ENCODE peak calls at places on chromosomes 6 and 20, in six cellular contexts. One of them, this sample, is unnamed.

GRCh38 chr20:25859649-25860530 is 163.2 kb upstream of the ZNF337 start:
- DNase-seq in effector memory CD8-positive, alpha-beta T cell: peak; percentile 67
- DNase-seq in NCI-H510A treated with DMSO at 0.1 percent for 48 hours: peak; percentile 78
- DNase-seq in SW480: peak; percentile 75
- DNase-seq in mesothelial cell of epicardium: no peak
- DNase-seq in T-cell: peak; percentile 76
- DNase-seq in this sample: peak; percentile 77

GRCh38 chr6:30647802-30648460 is 998 bp downstream of the C6orf136 start:
- DNase-seq in effector memory CD8-positive, alpha-beta T cell: no peak
- DNase-seq in NCI-H510A treated with DMSO at 0.1 percent for 48 hours: peak; percentile 47
- DNase-seq in SW480: no peak
- DNase-seq in mesothelial cell of epicardium: no peak
- DNase-seq in T-cell: no peak
- DNase-seq in this sample: no peak

GRCh38 chr6:160264213-160264612 is 5.6 kb upstream of the SLC22A2 start:
- DNase-seq in effector memory CD8-positive, alpha-beta T cell: no peak
- DNase-seq in NCI-H510A treated with DMSO at 0.1 percent for 48 hours: no peak
- DNase-seq in SW480: no peak
- DNase-seq in mesothelial cell of epicardium: no peak
- DNase-seq in T-cell: no peak
- DNase-seq in this sample: no peak

GRCh38 chr6:88044530-88044929 is 3.1 kb upstream of the SPACA1 start:
- DNase-seq in effector memory CD8-positive, alpha-beta T cell: no peak
- DNase-seq in NCI-H510A treated with DMSO at 0.1 percent for 48 hours: no peak
- DNase-seq in SW480: no peak
- DNase-seq in mesothelial cell of epicardium: no peak
- DNase-seq in T-cell: no peak
- DNase-seq in this sample: no peak

GRCh38 chr6:55798571-55798970 is 76.8 kb downstream of the BMP5 start:
- DNase-seq in effector memory CD8-positive, alpha-beta T cell: no peak
- DNase-seq in NCI-H510A treated with DMSO at 0.1 percent for 48 hours: no peak
- DNase-seq in SW480: no peak
- DNase-seq in mesothelial cell of epicardium: no peak
- DNase-seq in T-cell: no peak
- DNase-seq in this sample: no peak

GRCh38 chr6:56657364-56657763 is 14.7 kb upstream of the DST start:
- DNase-seq in effector memory CD8-positive, alpha-beta T cell: no peak
- DNase-seq in NCI-H510A treated with DMSO at 0.1 percent for 48 hours: no peak
- DNase-seq in SW480: no peak
- DNase-seq in mesothelial cell of epicardium: no peak
- DNase-seq in T-cell: no peak
- DNase-seq in this sample: no peak

GRCh38 chr6:22353036-22353560 is 56.3 kb upstream of the PRL start:
- DNase-seq in effector memory CD8-positive, alpha-beta T cell: no peak
- DNase-seq in NCI-H510A treated with DMSO at 0.1 percent for 48 hours: no peak
- DNase-seq in SW480: no peak
- DNase-seq in mesothelial cell of epicardium: no peak
- DNase-seq in T-cell: no peak
- DNase-seq in this sample: no peak

GRCh38 chr6:43047998-43048397 is 5.7 kb downstream of the CUL7 start:
- DNase-seq in effector memory CD8-positive, alpha-beta T cell: no peak
- DNase-seq in NCI-H510A treated with DMSO at 0.1 percent for 48 hours: no peak
- DNase-seq in SW480: no peak
- DNase-seq in mesothelial cell of epicardium: no peak
- DNase-seq in T-cell: no peak
- DNase-seq in this sample: no peak

GRCh38 chr20:51416532-51417244 is 125.8 kb downstream of the NFATC2 start:
- DNase-seq in effector memory CD8-positive, alpha-beta T cell: no peak
- DNase-seq in NCI-H510A treated with DMSO at 0.1 percent for 48 hours: no peak
- DNase-seq in SW480: no peak
- DNase-seq in mesothelial cell of epicardium: no peak
- DNase-seq in T-cell: no peak
- DNase-seq in this sample: peak; percentile 41

GRCh38 chr6:121694389-121695185 is 259.1 kb downstream of the GJA1 start:
- DNase-seq in effector memory CD8-positive, alpha-beta T cell: no peak
- DNase-seq in NCI-H510A treated with DMSO at 0.1 percent for 48 hours: no peak
- DNase-seq in SW480: no peak
- DNase-seq in mesothelial cell of epicardium: no peak
- DNase-seq in T-cell: no peak
- DNase-seq in this sample: no peak

GRCh38 chr6:100460650-100461204 is 4.0 kb downstream of the SIM1 start:
- DNase-seq in effector memory CD8-positive, alpha-beta T cell: no peak
- DNase-seq in NCI-H510A treated with DMSO at 0.1 percent for 48 hours: no peak
- DNase-seq in SW480: no peak
- DNase-seq in mesothelial cell of epicardium: no peak
- DNase-seq in T-cell: no peak
- DNase-seq in this sample: no peak

This sample was measured in CD8-positive, alpha-beta memory T cell.